ENCODE peak calls at places on chromosomes 12 and 14, in four cellular contexts. C is omental fat pad, U is iris pigment epithelial cell, Q is RPMI7951. Z is an unnamed sample.
A peak's percentile ranks its signal among the peaks of the same experiment; 100 is the strongest.

GRCh38 chr12:123532021-123532420 is 1.5 kb downstream of the RILPL1 start:
- DNase-seq in C (no peak), U (peak; percentile 53), Q (peak; percentile 29), Z (no peak)

GRCh38 chr12:51442324-51442723 is 17.7 kb downstream of the SLC4A8 start:
- DNase-seq in C (no peak), U (peak; percentile 81), Q (no peak), Z (no peak)

GRCh38 chr14:100590726-100591452 is 3.7 kb upstream of the BEGAIN start:
- DNase-seq in C (no peak), U (no peak), Q (no peak), Z (no peak)

GRCh38 chr14:70754989-70755388 is 54.3 kb downstream of the MAP3K9 start:
- DNase-seq in C (no peak), U (peak; percentile 39), Q (peak; percentile 78), Z (no peak)

GRCh38 chr12:50934371-50934851 is 17.9 kb upstream of the HIGD1C start:
- DNase-seq in C (no peak), U (peak; percentile 74), Q (no peak), Z (no peak)

GRCh38 chr12:109244043-109244442 is 65.0 kb downstream of the FOXN4 start:
- DNase-seq in C (no peak), U (no peak), Q (no peak), Z (no peak)

GRCh38 chr14:38065101-38065762 is 142.5 kb upstream of the SSTR1 start:
- DNase-seq in C (no peak), U (no peak), Q (no peak), Z (no peak)

GRCh38 chr14:74866708-74867389 is 9.1 kb downstream of the PROX2 start:
- DNase-seq in C (no peak), U (no peak), Q (no peak), Z (no peak)

GRCh38 chr14:57889245-57889644 is 23.4 kb upstream of the SLC35F4 start:
- DNase-seq in C (no peak), U (peak; percentile 34), Q (peak; percentile 79), Z (peak; percentile 30)

GRCh38 chr14:66434464-66434863 is 51.7 kb upstream of the CCDC196 start:
- DNase-seq in C (no peak), U (no peak), Q (no peak), Z (no peak)

GRCh38 chr12:79690606-79691298 is at the start of gene PAWR:
- DNase-seq in C (peak; percentile 44), U (peak; percentile 66), Q (peak; percentile 69), Z (peak; percentile 67)

GRCh38 chr12:41205070-41205715 is 17.1 kb downstream of the PDZRN4 start:
- DNase-seq in C (no peak), U (peak; percentile 3), Q (no peak), Z (peak; percentile 73)

Z was measured in SK-MEL-5.